ENCODE peak calls at places on chromosomes 1 and 21, in seven cellular contexts. One of them, this sample, is unnamed.

GRCh38 chr1:58861076-58861475 is 77.2 kb upstream of the JUN start:
- DNase-seq in MCF 10A: no peak
- DNase-seq in GM12892: no peak
- DNase-seq in A549: no peak
- DNase-seq in stomach: no peak
- DNase-seq in iris pigment epithelial cell: no peak
- DNase-seq in kidney tubule cell: no peak
- DNase-seq in this sample: no peak

GRCh38 chr1:94539496-94539895 is 2.1 kb downstream of the F3 start:
- DNase-seq in GM12892: no peak
- DNase-seq in stomach: no peak
- DNase-seq in A549: no peak
- DNase-seq in iris pigment epithelial cell: peak
- DNase-seq in kidney tubule cell: peak
- DNase-seq in MCF 10A: peak
- DNase-seq in this sample: no peak

GRCh38 chr21:36769051-36769867 is 70.3 kb downstream of the SIM2 start:
- DNase-seq in iris pigment epithelial cell: peak
- DNase-seq in GM12892: no peak
- DNase-seq in A549: no peak
- DNase-seq in MCF 10A: no peak
- DNase-seq in stomach: no peak
- DNase-seq in kidney tubule cell: no peak
- DNase-seq in this sample: no peak

GRCh38 chr1:8939362-8939995 is 6.2 kb upstream of the CA6 start:
- DNase-seq in A549: no peak
- DNase-seq in GM12892: no peak
- DNase-seq in kidney tubule cell: no peak
- DNase-seq in MCF 10A: peak
- DNase-seq in iris pigment epithelial cell: peak
- DNase-seq in stomach: no peak
- DNase-seq in this sample: no peak

GRCh38 chr1:43272161-43272560 is 2.4 kb downstream of the TMEM125 start:
- DNase-seq in GM12892: no peak
- DNase-seq in iris pigment epithelial cell: no peak
- DNase-seq in MCF 10A: no peak
- DNase-seq in stomach: peak
- DNase-seq in kidney tubule cell: no peak
- DNase-seq in A549: no peak
- DNase-seq in this sample: no peak

GRCh38 chr1:217535601-217536377 is 95.1 kb downstream of the GPATCH2 start:
- DNase-seq in MCF 10A: peak
- DNase-seq in GM12892: no peak
- DNase-seq in A549: no peak
- DNase-seq in iris pigment epithelial cell: peak
- DNase-seq in kidney tubule cell: peak
- DNase-seq in stomach: no peak
- DNase-seq in this sample: no peak

GRCh38 chr1:111483166-111483565 is 9.4 kb downstream of the C1orf162 start:
- DNase-seq in stomach: no peak
- DNase-seq in A549: no peak
- DNase-seq in GM12892: no peak
- DNase-seq in MCF 10A: no peak
- DNase-seq in kidney tubule cell: no peak
- DNase-seq in iris pigment epithelial cell: no peak
- DNase-seq in this sample: no peak

GRCh38 chr1:67496329-67496728 is 66.1 kb upstream of the SERBP1 start:
- DNase-seq in iris pigment epithelial cell: no peak
- DNase-seq in stomach: no peak
- DNase-seq in A549: no peak
- DNase-seq in kidney tubule cell: no peak
- DNase-seq in MCF 10A: no peak
- DNase-seq in GM12892: no peak
- DNase-seq in this sample: no peak

GRCh38 chr1:225611537-225612223 is 41.2 kb downstream of the ENAH start:
- DNase-seq in A549: no peak
- DNase-seq in GM12892: no peak
- DNase-seq in iris pigment epithelial cell: no peak
- DNase-seq in stomach: peak
- DNase-seq in kidney tubule cell: no peak
- DNase-seq in MCF 10A: no peak
- DNase-seq in this sample: no peak

GRCh38 chr1:81414417-81415087 is 386.2 kb upstream of the ADGRL2 start:
- DNase-seq in MCF 10A: peak
- DNase-seq in kidney tubule cell: peak
- DNase-seq in stomach: peak
- DNase-seq in A549: peak
- DNase-seq in iris pigment epithelial cell: peak
- DNase-seq in GM12892: peak
- DNase-seq in this sample: no peak

GRCh38 chr1:5989286-5989605 is 3.0 kb downstream of the NPHP4 start:
- DNase-seq in GM12892: no peak
- DNase-seq in iris pigment epithelial cell: no peak
- DNase-seq in A549: no peak
- DNase-seq in MCF 10A: no peak
- DNase-seq in kidney tubule cell: no peak
- DNase-seq in stomach: no peak
- DNase-seq in this sample: no peak

GRCh38 chr1:110155878-110156522 is 5.7 kb downstream of the SLC6A17 start:
- DNase-seq in kidney tubule cell: peak
- DNase-seq in stomach: peak
- DNase-seq in GM12892: no peak
- DNase-seq in MCF 10A: peak
- DNase-seq in iris pigment epithelial cell: peak
- DNase-seq in A549: no peak
- DNase-seq in this sample: peak

GRCh38 chr1:206430031-206430983 is 40.0 kb upstream of the IKBKE start:
- DNase-seq in GM12892: no peak
- DNase-seq in kidney tubule cell: peak
- DNase-seq in MCF 10A: peak
- DNase-seq in iris pigment epithelial cell: peak
- DNase-seq in A549: no peak
- DNase-seq in stomach: no peak
- DNase-seq in this sample: no peak

GRCh38 chr1:181133441-181133951 is 45.0 kb downstream of the IER5 start:
- DNase-seq in kidney tubule cell: no peak
- DNase-seq in stomach: no peak
- DNase-seq in A549: no peak
- DNase-seq in MCF 10A: no peak
- DNase-seq in iris pigment epithelial cell: no peak
- DNase-seq in GM12892: no peak
- DNase-seq in this sample: no peak

GRCh38 chr1:182549346-182549745 is 39.7 kb downstream of the RNASEL start:
- DNase-seq in A549: no peak
- DNase-seq in iris pigment epithelial cell: no peak
- DNase-seq in MCF 10A: no peak
- DNase-seq in GM12892: no peak
- DNase-seq in stomach: no peak
- DNase-seq in kidney tubule cell: no peak
- DNase-seq in this sample: no peak

GRCh38 chr1:207282049-207282448 is 39.4 kb upstream of the CD55 start:
- DNase-seq in MCF 10A: no peak
- DNase-seq in stomach: no peak
- DNase-seq in kidney tubule cell: peak
- DNase-seq in iris pigment epithelial cell: peak
- DNase-seq in A549: no peak
- DNase-seq in GM12892: no peak
- DNase-seq in this sample: no peak

GRCh38 chr21:42521805-42522204 is 8.2 kb downstream of the SLC37A1 start:
- DNase-seq in stomach: no peak
- DNase-seq in MCF 10A: no peak
- DNase-seq in GM12892: no peak
- DNase-seq in kidney tubule cell: no peak
- DNase-seq in A549: no peak
- DNase-seq in iris pigment epithelial cell: no peak
- DNase-seq in this sample: no peak

GRCh38 chr1:90155721-90156487 is 161.0 kb downstream of the ZNF326 start:
- DNase-seq in stomach: no peak
- DNase-seq in kidney tubule cell: no peak
- DNase-seq in MCF 10A: peak
- DNase-seq in GM12892: no peak
- DNase-seq in iris pigment epithelial cell: no peak
- DNase-seq in A549: no peak
- DNase-seq in this sample: no peak

GRCh38 chr21:29321908-29322569 is 23.3 kb downstream of the BACH1 start:
- DNase-seq in A549: no peak
- DNase-seq in stomach: no peak
- DNase-seq in MCF 10A: no peak
- DNase-seq in kidney tubule cell: no peak
- DNase-seq in iris pigment epithelial cell: no peak
- DNase-seq in GM12892: no peak
- DNase-seq in this sample: no peak

GRCh38 chr1:42189931-42190853 is 25.6 kb upstream of the GUCA2A start:
- DNase-seq in stomach: no peak
- DNase-seq in kidney tubule cell: no peak
- DNase-seq in MCF 10A: no peak
- DNase-seq in iris pigment epithelial cell: peak
- DNase-seq in GM12892: no peak
- DNase-seq in A549: no peak
- DNase-seq in this sample: no peak

GRCh38 chr1:235015291-235015990 is 113.2 kb downstream of the TOMM20 start:
- DNase-seq in GM12892: no peak
- DNase-seq in iris pigment epithelial cell: no peak
- DNase-seq in A549: no peak
- DNase-seq in stomach: no peak
- DNase-seq in MCF 10A: no peak
- DNase-seq in kidney tubule cell: no peak
- DNase-seq in this sample: no peak

GRCh38 chr1:46448109-46448911 is 41.3 kb upstream of the DMBX1 start:
- DNase-seq in GM12892: no peak
- DNase-seq in stomach: no peak
- DNase-seq in kidney tubule cell: no peak
- DNase-seq in iris pigment epithelial cell: no peak
- DNase-seq in A549: no peak
- DNase-seq in MCF 10A: no peak
- DNase-seq in this sample: no peak

GRCh38 chr1:235923466-235924008 is 56.8 kb upstream of the LYST start:
- DNase-seq in iris pigment epithelial cell: no peak
- DNase-seq in kidney tubule cell: peak
- DNase-seq in A549: no peak
- DNase-seq in GM12892: no peak
- DNase-seq in MCF 10A: no peak
- DNase-seq in stomach: no peak
- DNase-seq in this sample: no peak

GRCh38 chr1:32215629-32216505 is 6.3 kb downstream of the TMEM234 start:
- DNase-seq in kidney tubule cell: peak
- DNase-seq in GM12892: peak
- DNase-seq in stomach: peak
- DNase-seq in A549: peak
- DNase-seq in iris pigment epithelial cell: peak
- DNase-seq in MCF 10A: peak
- DNase-seq in this sample: peak

GRCh38 chr1:203916756-203917155 is 55.4 kb downstream of the SNRPE start:
- DNase-seq in iris pigment epithelial cell: no peak
- DNase-seq in MCF 10A: no peak
- DNase-seq in kidney tubule cell: no peak
- DNase-seq in stomach: no peak
- DNase-seq in A549: no peak
- DNase-seq in GM12892: no peak
- DNase-seq in this sample: no peak

GRCh38 chr1:153293480-153293775 is 19.3 kb downstream of the PGLYRP3 start:
- DNase-seq in kidney tubule cell: no peak
- DNase-seq in MCF 10A: no peak
- DNase-seq in GM12892: no peak
- DNase-seq in A549: no peak
- DNase-seq in iris pigment epithelial cell: no peak
- DNase-seq in stomach: no peak
- DNase-seq in this sample: no peak

GRCh38 chr1:187734427-187734826 is 905.7 kb downstream of the PLA2G4A start:
- DNase-seq in stomach: no peak
- DNase-seq in MCF 10A: no peak
- DNase-seq in kidney tubule cell: no peak
- DNase-seq in iris pigment epithelial cell: no peak
- DNase-seq in A549: no peak
- DNase-seq in GM12892: no peak
- DNase-seq in this sample: no peak

GRCh38 chr1:182484531-182485257 is 34.7 kb downstream of the RGSL1 start:
- DNase-seq in GM12892: peak
- DNase-seq in iris pigment epithelial cell: no peak
- DNase-seq in MCF 10A: peak
- DNase-seq in A549: peak
- DNase-seq in kidney tubule cell: no peak
- DNase-seq in stomach: no peak
- DNase-seq in this sample: peak

GRCh38 chr1:10620776-10621175 is 146.0 kb downstream of the PEX14 start:
- DNase-seq in MCF 10A: no peak
- DNase-seq in GM12892: no peak
- DNase-seq in iris pigment epithelial cell: no peak
- DNase-seq in stomach: no peak
- DNase-seq in kidney tubule cell: no peak
- DNase-seq in A549: no peak
- DNase-seq in this sample: no peak

This sample was measured in KG1.